ENCODE peak calls at places on chromosomes 2 and 18, in eight cellular contexts. C is posterior cingulate gyrus, I is mesenchymal stem cell, R is neural progenitor cell, W is mesendoderm, Z is A549, O is posterior vena cava, L is NCI-H774. H is an unnamed sample.

GRCh38 chr2:236971919-236972381 is 113.7 kb upstream of the COPS8 start:
- DNase-seq in C (no peak), I (no peak), R (no peak), W (no peak), Z (no peak), O (no peak), L (no peak), H (no peak)

GRCh38 chr18:61322265-61322873 is 10.9 kb upstream of the CDH20 start:
- DNase-seq in C (peak; percentile 88), I (peak; percentile 37), R (peak; percentile 83), W (peak; percentile 80), Z (peak; percentile 32), O (peak; percentile 84), L (no peak), H (peak; percentile 78)

GRCh38 chr2:88234760-88235159 is 64.6 kb downstream of the THNSL2 start:
- DNase-seq in C (no peak), I (no peak), R (no peak), W (no peak), Z (no peak), O (peak; percentile 30), L (no peak), H (peak; percentile 39)

GRCh38 chr2:17171446-17172049 is 346.7 kb downstream of the RAD51AP2 start:
- DNase-seq in C (peak; percentile 83), I (peak; percentile 51), R (peak; percentile 66), W (peak; percentile 74), Z (peak; percentile 45), O (no peak), L (peak; percentile 19), H (no peak)

GRCh38 chr2:215851091-215851490 is 162.3 kb downstream of the MREG start:
- DNase-seq in C (no peak), I (peak; percentile 37), R (no peak), W (no peak), Z (no peak), O (no peak), L (no peak), H (no peak)

GRCh38 chr2:169038338-169038757 is 7.2 kb upstream of the ABCB11 start:
- DNase-seq in C (no peak), I (peak; percentile 29), R (no peak), W (peak; percentile 50), Z (peak; percentile 47), O (no peak), L (no peak), H (no peak)

GRCh38 chr2:109311771-109312170 is 182.8 kb downstream of the SH3RF3 start:
- DNase-seq in C (no peak), I (no peak), R (no peak), W (no peak), Z (no peak), O (no peak), L (no peak), H (no peak)

GRCh38 chr18:76374330-76375281 is 120.4 kb downstream of the ZNF516 start:
- DNase-seq in C (no peak), I (no peak), R (no peak), W (no peak), Z (no peak), O (no peak), L (no peak), H (no peak)

GRCh38 chr2:98372121-98372520 is 25.9 kb downstream of the CNGA3 start:
- DNase-seq in C (no peak), I (no peak), R (peak; percentile 12), W (peak; percentile 76), Z (no peak), O (peak; percentile 53), L (no peak), H (no peak)

GRCh38 chr18:8793445-8794132 is 88.2 kb downstream of the MTCL1 start:
- DNase-seq in C (no peak), I (no peak), R (no peak), W (no peak), Z (no peak), O (no peak), L (no peak), H (no peak)

GRCh38 chr2:217858519-217859466 is 144.0 kb downstream of the TNS1 start:
- DNase-seq in C (peak; percentile 89), I (peak; percentile 95), R (peak; percentile 75), W (peak; percentile 45), Z (peak; percentile 21), O (peak; percentile 95), L (no peak), H (peak; percentile 66)

GRCh38 chr2:75589344-75590105 is 28.8 kb upstream of the EVA1A start:
- DNase-seq in C (no peak), I (peak; percentile 56), R (no peak), W (no peak), Z (no peak), O (no peak), L (no peak), H (no peak)

GRCh38 chr2:166081131-166081632 is 46.6 kb downstream of the SCN1A start:
- DNase-seq in C (no peak), I (peak; percentile 7), R (no peak), W (no peak), Z (no peak), O (no peak), L (no peak), H (no peak)

GRCh38 chr2:1837022-1837421 is 92.7 kb upstream of the PXDN start:
- DNase-seq in C (peak; percentile 39), I (no peak), R (peak; percentile 82), W (peak; percentile 80), Z (no peak), O (peak; percentile 38), L (peak; percentile 43), H (peak; percentile 84)

GRCh38 chr2:84231474-84231873 is 227.6 kb downstream of the SUCLG1 start:
- DNase-seq in C (no peak), I (no peak), R (no peak), W (no peak), Z (no peak), O (no peak), L (no peak), H (no peak)

GRCh38 chr2:85273732-85274731 is 53.8 kb downstream of the TGOLN2 start:
- DNase-seq in C (no peak), I (peak; percentile 80), R (no peak), W (peak; percentile 25), Z (peak; percentile 62), O (no peak), L (no peak), H (peak; percentile 41)

GRCh38 chr2:235498556-235499305 is 4.9 kb downstream of the AGAP1 start:
- DNase-seq in C (no peak), I (no peak), R (peak; percentile 42), W (peak; percentile 59), Z (peak; percentile 44), O (peak; percentile 69), L (no peak), H (peak; percentile 74)

H was measured in H7.